ENCODE peak calls at places on chromosomes 7 and 10, in seven cellular contexts. F, Q, C, L, T, O and B are unnamed samples.

GRCh38 chr10:118763202-118763988 is 8.6 kb upstream of the CACUL1 start:
- DNase-seq in F (no peak), Q (no peak), C (no peak), L (no peak), T (no peak), O (no peak), B (no peak)

GRCh38 chr7:101550641-101551531 is 78.2 kb downstream of the MYL10 start:
- DNase-seq in F (no peak), Q (no peak), C (peak), L (no peak), T (no peak), O (peak), B (no peak)

GRCh38 chr10:127922206-127922605 is 15.3 kb downstream of the PTPRE start:
- DNase-seq in F (no peak), Q (no peak), C (no peak), L (no peak), T (no peak), O (no peak), B (no peak)

GRCh38 chr7:120979765-120980499 is 8.6 kb upstream of the CPED1 start:
- DNase-seq in F (no peak), Q (no peak), C (peak), L (no peak), T (no peak), O (no peak), B (no peak)

GRCh38 chr10:77173615-77174461 is 463.8 kb downstream of the KCNMA1 start:
- DNase-seq in F (peak), Q (no peak), C (peak), L (peak), T (peak), O (peak), B (peak)

GRCh38 chr7:128842674-128843641 is 12.8 kb downstream of the FLNC start:
- DNase-seq in F (no peak), Q (no peak), C (no peak), L (no peak), T (no peak), O (no peak), B (no peak)

GRCh38 chr10:44477021-44477420 is 92.1 kb upstream of the CXCL12 start:
- DNase-seq in F (no peak), Q (no peak), C (no peak), L (no peak), T (no peak), O (no peak), B (no peak)

GRCh38 chr10:90975096-90975495 is 54.2 kb upstream of the ANKRD1 start:
- DNase-seq in F (no peak), Q (no peak), C (no peak), L (no peak), T (no peak), O (no peak), B (no peak)

GRCh38 chr10:11242443-11243386 is 225.0 kb downstream of the CELF2 start:
- DNase-seq in F (no peak), Q (no peak), C (no peak), L (no peak), T (no peak), O (no peak), B (peak)

GRCh38 chr10:3239066-3239919 is 66.7 kb upstream of the PITRM1 start:
- DNase-seq in F (peak), Q (peak), C (peak), L (peak), T (peak), O (peak), B (no peak)

GRCh38 chr10:93461807-93462178 is 20.3 kb downstream of the MYOF start:
- DNase-seq in F (peak), Q (no peak), C (no peak), L (peak), T (no peak), O (no peak), B (no peak)

GRCh38 chr10:5963071-5963470 is 14.3 kb downstream of the IL15RA start:
- DNase-seq in F (no peak), Q (no peak), C (no peak), L (no peak), T (no peak), O (no peak), B (no peak)

GRCh38 chr7:91182819-91183405 is 81.3 kb upstream of the FZD1 start:
- DNase-seq in F (no peak), Q (no peak), C (no peak), L (no peak), T (no peak), O (no peak), B (no peak)

GRCh38 chr7:44471436-44471835 is 19.0 kb downstream of the NUDCD3 start:
- DNase-seq in F (no peak), Q (no peak), C (no peak), L (no peak), T (no peak), O (no peak), B (no peak)

GRCh38 chr10:71396714-71397339 is at the start of gene CDH23:
- DNase-seq in F (no peak), Q (no peak), C (peak), L (peak), T (no peak), O (peak), B (no peak)

GRCh38 chr7:119465798-119466305 is 807.1 kb upstream of the KCND2 start:
- DNase-seq in F (no peak), Q (no peak), C (no peak), L (no peak), T (no peak), O (no peak), B (no peak)

GRCh38 chr7:98722402-98722801 is 105.3 kb downstream of the NPTX2 start:
- DNase-seq in F (no peak), Q (no peak), C (no peak), L (no peak), T (no peak), O (no peak), B (no peak)

GRCh38 chr7:38890597-38890996 is 18.4 kb downstream of the VPS41 start:
- DNase-seq in F (no peak), Q (no peak), C (no peak), L (no peak), T (no peak), O (no peak), B (no peak)

GRCh38 chr7:11623093-11623678 is 208.8 kb downstream of the THSD7A start:
- DNase-seq in F (no peak), Q (no peak), C (no peak), L (peak), T (no peak), O (no peak), B (no peak)

GRCh38 chr10:119595715-119596515 is 849 bp downstream of the TIAL1 start:
- DNase-seq in F (no peak), Q (no peak), C (peak), L (peak), T (no peak), O (no peak), B (no peak)

GRCh38 chr7:46107610-46108217 is 186.6 kb upstream of the IGFBP3 start:
- DNase-seq in F (no peak), Q (no peak), C (no peak), L (no peak), T (no peak), O (peak), B (no peak)

GRCh38 chr10:132064082-132064755 is 1.5 kb upstream of the JAKMIP3 start:
- DNase-seq in F (no peak), Q (no peak), C (no peak), L (no peak), T (no peak), O (no peak), B (no peak)

GRCh38 chr7:143492043-143492471 is 14.4 kb downstream of the TAS2R41 start:
- DNase-seq in F (peak), Q (no peak), C (no peak), L (peak), T (no peak), O (no peak), B (no peak)

GRCh38 chr7:82517059-82517458 is 73.5 kb upstream of the CACNA2D1 start:
- DNase-seq in F (no peak), Q (no peak), C (no peak), L (no peak), T (no peak), O (no peak), B (no peak)

GRCh38 chr10:91410638-91411367 is 659 bp downstream of the HECTD2 start:
- DNase-seq in F (no peak), Q (no peak), C (no peak), L (no peak), T (no peak), O (peak), B (no peak)

GRCh38 chr7:143901360-143901709 is 641 bp downstream of the TCAF1 start:
- DNase-seq in F (no peak), Q (no peak), C (no peak), L (no peak), T (peak), O (no peak), B (no peak)

GRCh38 chr7:147411011-147411614 is 1179.5 kb upstream of the C7orf33 start:
- DNase-seq in F (no peak), Q (no peak), C (no peak), L (no peak), T (no peak), O (no peak), B (no peak)

GRCh38 chr10:90960355-90960814 is 39.5 kb upstream of the ANKRD1 start:
- DNase-seq in F (no peak), Q (no peak), C (no peak), L (peak), T (no peak), O (no peak), B (peak)

GRCh38 chr7:111210996-111211395 is 120.1 kb downstream of the LRRN3 start:
- DNase-seq in F (no peak), Q (no peak), C (no peak), L (no peak), T (no peak), O (no peak), B (no peak)
- TF ChIP-seq REST in F (no peak), Q (no peak), C (no peak), L (no peak), T (no peak), O (no peak), B (no peak)

GRCh38 chr10:97805960-97806359 is 34.2 kb upstream of the SFRP5 start:
- DNase-seq in F (no peak), Q (no peak), C (peak), L (no peak), T (no peak), O (no peak), B (no peak)
- TF ChIP-seq REST in F (no peak), Q (no peak), C (no peak), L (no peak), T (no peak), O (no peak), B (no peak)

DNA sequence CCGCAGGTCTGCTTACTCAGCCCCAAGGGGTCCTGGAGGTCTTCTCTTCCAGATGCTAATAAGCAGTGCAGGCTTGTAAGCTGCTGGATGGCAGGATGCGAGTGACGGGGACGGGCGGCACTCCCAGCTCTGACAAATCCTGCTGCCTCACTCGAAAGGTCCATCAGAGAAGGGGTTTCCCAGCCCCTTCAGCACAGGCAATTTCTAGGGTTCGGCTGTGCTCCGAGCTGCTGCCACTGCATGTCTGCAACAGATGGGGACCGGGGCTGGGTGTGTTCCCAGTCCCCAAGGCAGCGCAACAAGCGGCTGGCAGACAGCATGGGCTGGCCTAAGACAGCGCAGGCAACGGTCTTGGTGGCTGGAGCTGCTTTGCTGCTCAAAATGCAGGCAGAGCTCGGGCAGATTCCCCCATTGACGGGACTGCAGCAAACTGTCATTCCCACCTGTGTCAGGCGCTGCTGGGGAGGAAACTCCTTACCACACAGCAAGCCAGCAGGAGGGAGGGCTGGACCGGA is 62.5 kb downstream of the PRKAG2 start:
- DNase-seq in F (no peak), Q (no peak), C (peak), L (no peak), T (no peak), O (no peak), B (no peak)
- TF ChIP-seq REST in F (no peak), Q (no peak), C (no peak), L (no peak), T (no peak), O (no peak), B (no peak)

DNA sequence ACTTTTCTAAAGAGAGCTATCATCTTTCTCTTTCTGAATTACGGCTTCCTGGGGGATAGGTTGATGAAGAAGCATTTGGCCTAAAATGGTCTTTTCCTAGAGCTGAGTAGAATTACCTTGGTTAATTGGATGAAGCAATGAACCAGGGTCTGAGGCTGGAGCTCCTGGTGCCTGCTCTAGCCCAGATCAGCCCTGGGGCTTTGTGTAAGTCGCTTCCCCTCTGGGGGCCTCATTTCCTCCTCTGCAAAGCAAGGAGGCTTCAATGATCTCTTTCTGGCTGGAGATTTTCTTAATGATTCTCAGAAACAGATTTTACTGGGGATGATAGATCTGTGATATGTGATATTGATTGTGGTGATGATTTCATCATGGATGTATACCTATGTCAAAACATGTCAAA is 3.5 kb upstream of the CPA2 start:
- DNase-seq in F (no peak), Q (no peak), C (no peak), L (no peak), T (no peak), O (no peak), B (no peak)
- TF ChIP-seq REST in F (no peak), Q (no peak), C (no peak), L (no peak), T (no peak), O (no peak), B (no peak)

DNA sequence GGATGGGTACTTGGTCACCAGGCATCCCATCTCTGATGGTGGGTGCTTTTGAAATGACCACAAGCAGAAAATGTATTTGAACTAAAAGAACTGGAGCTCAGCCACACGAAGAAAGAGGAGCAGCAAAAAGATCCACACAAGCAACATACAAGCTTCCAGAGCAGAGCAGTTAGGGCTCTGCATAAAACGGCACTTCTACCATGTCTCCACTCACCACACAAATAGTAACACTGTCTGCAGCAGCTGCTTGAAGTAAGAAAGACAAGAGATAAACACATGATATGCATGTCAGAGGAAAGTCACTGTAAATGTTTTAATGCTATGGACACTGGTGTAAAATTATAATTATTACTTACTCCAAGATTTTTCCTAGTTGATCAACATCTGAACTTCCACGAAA is 32.5 kb upstream of the FAM133B start:
- DNase-seq in F (no peak), Q (no peak), C (no peak), L (no peak), T (no peak), O (no peak), B (no peak)
- TF ChIP-seq REST in F (no peak), Q (no peak), C (no peak), L (no peak), T (no peak), O (no peak), B (no peak)

GRCh38 chr7:72048420-72048819 is 363.7 kb downstream of the CALN1 start:
- DNase-seq in F (no peak), Q (no peak), C (no peak), L (no peak), T (no peak), O (no peak), B (no peak)

GRCh38 chr7:72053273-72053672 is 358.9 kb downstream of the CALN1 start:
- DNase-seq in F (no peak), Q (no peak), C (no peak), L (no peak), T (no peak), O (no peak), B (no peak)
- TF ChIP-seq REST in F (no peak), Q (no peak), C (no peak), L (no peak), T (no peak), O (no peak), B (no peak)

GRCh38 chr10:22849077-22849810 is 78.6 kb upstream of the ARMC3 start:
- DNase-seq in F (no peak), Q (no peak), C (no peak), L (no peak), T (peak), O (no peak), B (no peak)

GRCh38 chr10:22850541-22850940 is 77.3 kb upstream of the ARMC3 start:
- DNase-seq in F (no peak), Q (no peak), C (no peak), L (no peak), T (no peak), O (no peak), B (no peak)

GRCh38 chr10:22852712-22853353 is 75.0 kb upstream of the ARMC3 start:
- DNase-seq in F (no peak), Q (no peak), C (no peak), L (no peak), T (peak), O (no peak), B (no peak)

GRCh38 chr10:22853906-22854447 is 73.9 kb upstream of the ARMC3 start:
- DNase-seq in F (no peak), Q (no peak), C (no peak), L (no peak), T (no peak), O (no peak), B (no peak)

GRCh38 chr10:22851865-22852239 is 76.0 kb upstream of the ARMC3 start:
- DNase-seq in F (no peak), Q (no peak), C (no peak), L (no peak), T (peak), O (no peak), B (no peak)
- TF ChIP-seq REST in F (no peak), Q (no peak), C (no peak), L (no peak), T (no peak), O (no peak), B (no peak)

DNA sequence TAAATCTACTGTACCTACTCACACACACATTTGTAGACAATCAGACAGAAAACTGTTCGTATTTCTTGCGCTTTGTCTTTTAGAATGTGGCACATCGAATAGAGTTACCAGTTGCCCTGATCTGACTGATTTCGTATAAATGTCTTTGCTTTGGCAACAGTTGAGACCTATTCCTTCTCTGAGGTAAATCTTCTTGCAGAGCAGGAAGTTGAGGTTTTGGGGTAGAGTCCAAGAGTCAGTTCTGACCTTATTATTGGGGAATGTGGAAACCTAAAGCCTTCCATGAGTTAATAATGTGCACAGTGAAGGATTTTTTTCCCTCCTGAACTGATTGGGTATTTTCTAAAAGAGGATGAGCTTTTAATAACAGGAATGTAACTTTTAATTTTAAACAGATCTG is 135.3 kb downstream of the KIAA1217 start:
- DNase-seq in F (no peak), Q (no peak), C (no peak), L (no peak), T (peak), O (peak), B (no peak)
- TF ChIP-seq REST in F (no peak), Q (no peak), C (no peak), L (no peak), T (no peak), O (peak), B (no peak)

GRCh38 chr7:139488810-139489209 is 5.3 kb upstream of the KLRG2 start:
- DNase-seq in F (no peak), Q (no peak), C (no peak), L (no peak), T (no peak), O (no peak), B (no peak)
- TF ChIP-seq REST in F (no peak), Q (no peak), C (no peak), L (no peak), T (no peak), O (no peak), B (no peak)

GRCh38 chr10:102327641-102328040 is 67.9 kb upstream of the NFKB2 start:
- DNase-seq in F (no peak), Q (no peak), C (no peak), L (no peak), T (peak), O (no peak), B (no peak)
- TF ChIP-seq REST in F (no peak), Q (no peak), C (no peak), L (no peak), T (no peak), O (no peak), B (no peak)